ENCODE peak calls at places on chromosome 17, in seven cellular contexts. One of them, this sample, is unnamed.

GRCh38 chr17:19306160-19307111 is 56.1 kb downstream of the B9D1 start:
- DNase-seq in body of pancreas: no peak
- DNase-seq in A673: no peak
- DNase-seq in DND-41: peak
- DNase-seq in AG09309: no peak
- DNase-seq in sigmoid colon: peak
- DNase-seq in Caco-2: no peak
- DNase-seq in this sample: peak

GRCh38 chr17:43309505-43310329 is 75.9 kb upstream of the RNU2-1 start:
- DNase-seq in body of pancreas: no peak
- DNase-seq in A673: no peak
- DNase-seq in DND-41: no peak
- DNase-seq in AG09309: no peak
- DNase-seq in sigmoid colon: peak
- DNase-seq in Caco-2: no peak
- DNase-seq in this sample: no peak

GRCh38 chr17:72126575-72127486 is 6.0 kb downstream of the SOX9 start:
- DNase-seq in body of pancreas: peak
- DNase-seq in A673: no peak
- DNase-seq in DND-41: no peak
- DNase-seq in AG09309: no peak
- DNase-seq in sigmoid colon: no peak
- DNase-seq in Caco-2: no peak
- DNase-seq in this sample: no peak

GRCh38 chr17:10802487-10803284 is 1.2 kb downstream of the TMEM238L start:
- DNase-seq in body of pancreas: no peak
- DNase-seq in A673: no peak
- DNase-seq in DND-41: no peak
- DNase-seq in AG09309: no peak
- DNase-seq in sigmoid colon: no peak
- DNase-seq in Caco-2: no peak
- DNase-seq in this sample: no peak

GRCh38 chr17:17900615-17901520 is 64.1 kb upstream of the SREBF1 start:
- DNase-seq in body of pancreas: peak
- DNase-seq in A673: peak
- DNase-seq in DND-41: no peak
- DNase-seq in AG09309: peak
- DNase-seq in sigmoid colon: peak
- DNase-seq in Caco-2: no peak
- DNase-seq in this sample: no peak

GRCh38 chr17:75691371-75692290 is 24.5 kb downstream of the SAP30BP start:
- DNase-seq in body of pancreas: peak
- DNase-seq in A673: peak
- DNase-seq in DND-41: peak
- DNase-seq in AG09309: no peak
- DNase-seq in sigmoid colon: peak
- DNase-seq in Caco-2: no peak
- DNase-seq in this sample: peak

GRCh38 chr17:34249497-34249877 is 5.6 kb upstream of the CCL2 start:
- DNase-seq in body of pancreas: no peak
- DNase-seq in A673: no peak
- DNase-seq in DND-41: no peak
- DNase-seq in AG09309: no peak
- DNase-seq in sigmoid colon: no peak
- DNase-seq in Caco-2: no peak
- DNase-seq in this sample: no peak

GRCh38 chr17:37273419-37274051 is 102.2 kb upstream of the C17orf78 start:
- DNase-seq in body of pancreas: no peak
- DNase-seq in A673: peak
- DNase-seq in DND-41: no peak
- DNase-seq in AG09309: no peak
- DNase-seq in sigmoid colon: no peak
- DNase-seq in Caco-2: no peak
- DNase-seq in this sample: no peak

GRCh38 chr17:75783069-75783783 is 1.4 kb upstream of the UNK start:
- DNase-seq in body of pancreas: no peak
- DNase-seq in A673: peak
- DNase-seq in DND-41: no peak
- DNase-seq in AG09309: peak
- DNase-seq in sigmoid colon: no peak
- DNase-seq in Caco-2: no peak
- DNase-seq in this sample: peak

GRCh38 chr17:17229416-17230098 is 7.4 kb downstream of the FLCN start:
- DNase-seq in body of pancreas: no peak
- DNase-seq in A673: no peak
- DNase-seq in DND-41: no peak
- DNase-seq in AG09309: no peak
- DNase-seq in sigmoid colon: no peak
- DNase-seq in Caco-2: no peak
- DNase-seq in this sample: no peak

GRCh38 chr17:2798679-2799078 is 2.4 kb downstream of the RAP1GAP2 start:
- DNase-seq in body of pancreas: no peak
- DNase-seq in A673: no peak
- DNase-seq in DND-41: no peak
- DNase-seq in AG09309: no peak
- DNase-seq in sigmoid colon: no peak
- DNase-seq in Caco-2: peak
- DNase-seq in this sample: no peak

GRCh38 chr17:37392024-37392590 is 14.5 kb downstream of the ACACA start:
- DNase-seq in body of pancreas: no peak
- DNase-seq in A673: no peak
- DNase-seq in DND-41: no peak
- DNase-seq in AG09309: no peak
- DNase-seq in sigmoid colon: no peak
- DNase-seq in Caco-2: no peak
- DNase-seq in this sample: no peak

GRCh38 chr17:67629963-67630320 is 87.8 kb upstream of the NOL11 start:
- DNase-seq in body of pancreas: no peak
- DNase-seq in A673: peak
- DNase-seq in DND-41: no peak
- DNase-seq in AG09309: peak
- DNase-seq in sigmoid colon: no peak
- DNase-seq in Caco-2: no peak
- DNase-seq in this sample: peak

GRCh38 chr17:17667947-17668346 is 13.3 kb upstream of the RAI1 start:
- DNase-seq in body of pancreas: no peak
- DNase-seq in A673: no peak
- DNase-seq in DND-41: no peak
- DNase-seq in AG09309: no peak
- DNase-seq in sigmoid colon: no peak
- DNase-seq in Caco-2: no peak
- DNase-seq in this sample: no peak

GRCh38 chr17:7833011-7833794 is 814 bp upstream of the KDM6B start:
- DNase-seq in body of pancreas: no peak
- DNase-seq in A673: no peak
- DNase-seq in DND-41: no peak
- DNase-seq in AG09309: no peak
- DNase-seq in sigmoid colon: peak
- DNase-seq in Caco-2: no peak
- DNase-seq in this sample: no peak

GRCh38 chr17:35740997-35741931 is 9.8 kb downstream of the RASL10B start:
- DNase-seq in body of pancreas: no peak
- DNase-seq in A673: no peak
- DNase-seq in DND-41: no peak
- DNase-seq in AG09309: no peak
- DNase-seq in sigmoid colon: peak
- DNase-seq in Caco-2: no peak
- DNase-seq in this sample: no peak
- H3K4me3 ChIP-seq in body of pancreas: no peak
- H3K4me3 ChIP-seq in A673: no peak
- H3K4me3 ChIP-seq in DND-41: no peak
- H3K4me3 ChIP-seq in AG09309: no peak
- H3K4me3 ChIP-seq in sigmoid colon: peak
- H3K4me3 ChIP-seq in Caco-2: peak
- H3K4me3 ChIP-seq in this sample: no peak

GRCh38 chr17:78142113-78142861 is 3.9 kb upstream of the C17orf99 start:
- DNase-seq in body of pancreas: peak
- DNase-seq in A673: no peak
- DNase-seq in DND-41: no peak
- DNase-seq in AG09309: no peak
- DNase-seq in sigmoid colon: no peak
- DNase-seq in Caco-2: no peak
- DNase-seq in this sample: no peak

GRCh38 chr17:78143214-78144145 is 2.7 kb upstream of the C17orf99 start:
- DNase-seq in body of pancreas: no peak
- DNase-seq in A673: no peak
- DNase-seq in DND-41: no peak
- DNase-seq in AG09309: no peak
- DNase-seq in sigmoid colon: no peak
- DNase-seq in Caco-2: no peak
- DNase-seq in this sample: no peak

GRCh38 chr17:78146471-78146869 is 285 bp downstream of the C17orf99 start:
- DNase-seq in body of pancreas: no peak
- DNase-seq in A673: no peak
- DNase-seq in DND-41: no peak
- DNase-seq in AG09309: no peak
- DNase-seq in sigmoid colon: no peak
- DNase-seq in Caco-2: no peak
- DNase-seq in this sample: no peak

GRCh38 chr17:78144736-78145641 is 1.2 kb upstream of the C17orf99 start:
- DNase-seq in body of pancreas: peak
- DNase-seq in A673: no peak
- DNase-seq in DND-41: no peak
- DNase-seq in AG09309: no peak
- DNase-seq in sigmoid colon: peak
- DNase-seq in Caco-2: peak
- DNase-seq in this sample: no peak

GRCh38 chr17:78144146-78144719 is 2.0 kb upstream of the C17orf99 start:
- DNase-seq in body of pancreas: peak
- DNase-seq in A673: peak
- DNase-seq in DND-41: no peak
- DNase-seq in AG09309: peak
- DNase-seq in sigmoid colon: peak
- DNase-seq in Caco-2: no peak
- DNase-seq in this sample: no peak
- H3K4me3 ChIP-seq in body of pancreas: no peak
- H3K4me3 ChIP-seq in A673: no peak
- H3K4me3 ChIP-seq in DND-41: no peak
- H3K4me3 ChIP-seq in AG09309: no peak
- H3K4me3 ChIP-seq in sigmoid colon: no peak
- H3K4me3 ChIP-seq in Caco-2: no peak
- H3K4me3 ChIP-seq in this sample: no peak

GRCh38 chr17:40317345-40317873 is 8.4 kb downstream of the RARA start:
- DNase-seq in body of pancreas: no peak
- DNase-seq in A673: peak
- DNase-seq in DND-41: peak
- DNase-seq in AG09309: no peak
- DNase-seq in sigmoid colon: peak
- DNase-seq in Caco-2: peak
- DNase-seq in this sample: no peak
- H3K4me3 ChIP-seq in body of pancreas: no peak
- H3K4me3 ChIP-seq in A673: peak
- H3K4me3 ChIP-seq in DND-41: no peak
- H3K4me3 ChIP-seq in AG09309: peak
- H3K4me3 ChIP-seq in sigmoid colon: peak
- H3K4me3 ChIP-seq in Caco-2: peak
- H3K4me3 ChIP-seq in this sample: peak

DNA sequence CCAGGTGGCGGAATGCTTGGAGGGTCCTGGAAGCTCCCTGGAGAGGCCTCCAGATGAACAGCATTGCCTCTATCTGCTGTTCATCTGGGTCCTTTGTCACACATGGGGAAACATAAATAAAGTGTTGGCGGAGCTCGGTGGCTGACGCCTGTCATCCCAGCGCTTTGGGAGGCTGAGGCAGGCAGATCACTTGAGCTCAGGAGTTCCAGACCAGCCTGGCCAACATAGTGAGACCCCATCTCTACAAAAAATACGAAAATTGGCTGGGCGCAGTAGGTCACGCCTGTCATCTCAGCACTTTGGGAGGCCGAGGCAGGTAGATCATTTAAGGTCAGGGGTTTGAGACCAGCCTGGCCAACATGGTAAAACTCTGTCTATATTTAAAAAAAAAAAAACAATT is 2.2 kb downstream of the MYADML2 start:
- DNase-seq in body of pancreas: no peak
- DNase-seq in A673: no peak
- DNase-seq in DND-41: no peak
- DNase-seq in AG09309: no peak
- DNase-seq in sigmoid colon: no peak
- DNase-seq in Caco-2: no peak
- DNase-seq in this sample: no peak
- H3K4me3 ChIP-seq in body of pancreas: no peak
- H3K4me3 ChIP-seq in A673: no peak
- H3K4me3 ChIP-seq in DND-41: no peak
- H3K4me3 ChIP-seq in AG09309: no peak
- H3K4me3 ChIP-seq in sigmoid colon: no peak
- H3K4me3 ChIP-seq in Caco-2: no peak
- H3K4me3 ChIP-seq in this sample: no peak

GRCh38 chr17:42184717-42185496 is at the start of gene HCRT:
- DNase-seq in body of pancreas: no peak
- DNase-seq in A673: no peak
- DNase-seq in DND-41: no peak
- DNase-seq in AG09309: no peak
- DNase-seq in sigmoid colon: no peak
- DNase-seq in Caco-2: no peak
- DNase-seq in this sample: no peak
- H3K4me3 ChIP-seq in body of pancreas: no peak
- H3K4me3 ChIP-seq in A673: peak
- H3K4me3 ChIP-seq in DND-41: peak
- H3K4me3 ChIP-seq in AG09309: peak
- H3K4me3 ChIP-seq in sigmoid colon: peak
- H3K4me3 ChIP-seq in Caco-2: peak
- H3K4me3 ChIP-seq in this sample: peak

GRCh38 chr17:13600475-13601316 is 1.0 kb downstream of the HS3ST3A1 start:
- DNase-seq in body of pancreas: peak
- DNase-seq in A673: no peak
- DNase-seq in DND-41: no peak
- DNase-seq in AG09309: no peak
- DNase-seq in sigmoid colon: no peak
- DNase-seq in Caco-2: no peak
- DNase-seq in this sample: no peak

GRCh38 chr17:13599808-13600398 is 1.8 kb downstream of the HS3ST3A1 start:
- DNase-seq in body of pancreas: no peak
- DNase-seq in A673: no peak
- DNase-seq in DND-41: no peak
- DNase-seq in AG09309: no peak
- DNase-seq in sigmoid colon: no peak
- DNase-seq in Caco-2: no peak
- DNase-seq in this sample: no peak

GRCh38 chr17:13597723-13598347 is 3.9 kb downstream of the HS3ST3A1 start:
- DNase-seq in body of pancreas: no peak
- DNase-seq in A673: peak
- DNase-seq in DND-41: peak
- DNase-seq in AG09309: no peak
- DNase-seq in sigmoid colon: no peak
- DNase-seq in Caco-2: no peak
- DNase-seq in this sample: peak

GRCh38 chr17:13598353-13599167 is 3.2 kb downstream of the HS3ST3A1 start:
- DNase-seq in body of pancreas: no peak
- DNase-seq in A673: no peak
- DNase-seq in DND-41: no peak
- DNase-seq in AG09309: no peak
- DNase-seq in sigmoid colon: no peak
- DNase-seq in Caco-2: no peak
- DNase-seq in this sample: no peak

GRCh38 chr17:13599168-13599577 is 2.6 kb downstream of the HS3ST3A1 start:
- DNase-seq in body of pancreas: no peak
- DNase-seq in A673: no peak
- DNase-seq in DND-41: no peak
- DNase-seq in AG09309: no peak
- DNase-seq in sigmoid colon: no peak
- DNase-seq in Caco-2: no peak
- DNase-seq in this sample: no peak
- H3K4me3 ChIP-seq in body of pancreas: no peak
- H3K4me3 ChIP-seq in A673: no peak
- H3K4me3 ChIP-seq in DND-41: no peak
- H3K4me3 ChIP-seq in AG09309: peak
- H3K4me3 ChIP-seq in sigmoid colon: peak
- H3K4me3 ChIP-seq in Caco-2: no peak
- H3K4me3 ChIP-seq in this sample: no peak

This sample was measured in Jurkat, Clone E6-1.